ENCODE peak calls at places on chromosomes 6 and 20, in seven cellular contexts. P, N, M, C, J, U and D are unnamed samples.

GRCh38 chr6:98539669-98540207 is 294.6 kb upstream of the POU3F2 start:
- DNase-seq in P (no peak), N (no peak), M (no peak), C (no peak), J (no peak), U (no peak), D (no peak)

GRCh38 chr6:4801491-4802118 is 25.4 kb downstream of the CDYL start:
- DNase-seq in P (no peak), N (no peak), M (no peak), C (no peak), J (no peak), U (no peak), D (no peak)

GRCh38 chr6:92231220-92231701 is 1188.1 kb downstream of the EPHA7 start:
- DNase-seq in P (no peak), N (no peak), M (no peak), C (no peak), J (no peak), U (no peak), D (no peak)

GRCh38 chr20:10611357-10611756 is 62.4 kb downstream of the JAG1 start:
- DNase-seq in P (no peak), N (peak; percentile 48), M (peak; percentile 65), C (no peak), J (no peak), U (no peak), D (peak; percentile 59)

GRCh38 chr6:144474290-144474689 is 189.2 kb downstream of the UTRN start:
- DNase-seq in P (no peak), N (no peak), M (no peak), C (no peak), J (no peak), U (no peak), D (no peak)

GRCh38 chr6:167733740-167734661 is 92.7 kb upstream of the AFDN start:
- DNase-seq in P (no peak), N (no peak), M (peak; percentile 71), C (no peak), J (peak; percentile 87), U (no peak), D (no peak)

GRCh38 chr6:145372671-145373123 is 362.6 kb downstream of the EPM2A start:
- DNase-seq in P (no peak), N (no peak), M (no peak), C (no peak), J (no peak), U (no peak), D (no peak)

GRCh38 chr6:91453479-91453878 is 866.6 kb upstream of the MAP3K7 start:
- DNase-seq in P (no peak), N (no peak), M (no peak), C (no peak), J (no peak), U (no peak), D (no peak)

GRCh38 chr20:836188-836587 is 2.7 kb downstream of the FAM110A start:
- DNase-seq in P (no peak), N (no peak), M (no peak), C (no peak), J (no peak), U (no peak), D (no peak)

GRCh38 chr20:36950432-36951197 is 893 bp downstream of the SAMHD1 start:
- DNase-seq in P (peak; percentile 31), N (peak; percentile 47), M (peak; percentile 50), C (peak; percentile 62), J (no peak), U (peak; percentile 80), D (peak; percentile 52)

GRCh38 chr6:33273129-33273923 is 1.5 kb downstream of the RPS18 start:
- DNase-seq in P (no peak), N (no peak), M (no peak), C (no peak), J (no peak), U (no peak), D (no peak)

GRCh38 chr6:169778646-169779045 is 27.2 kb downstream of the ERMARD start:
- DNase-seq in P (peak; percentile 10), N (no peak), M (no peak), C (no peak), J (no peak), U (no peak), D (no peak)

GRCh38 chr20:46699651-46700359 is 9.6 kb upstream of the SLC2A10 start:
- DNase-seq in P (no peak), N (no peak), M (no peak), C (no peak), J (no peak), U (no peak), D (no peak)

GRCh38 chr6:28322661-28323060 is 13.3 kb downstream of the ZSCAN31 start:
- DNase-seq in P (no peak), N (no peak), M (no peak), C (no peak), J (no peak), U (no peak), D (no peak)

GRCh38 chr6:118581489-118581959 is 33.4 kb downstream of the PLN start:
- DNase-seq in P (no peak), N (no peak), M (no peak), C (no peak), J (no peak), U (no peak), D (no peak)

DNA sequence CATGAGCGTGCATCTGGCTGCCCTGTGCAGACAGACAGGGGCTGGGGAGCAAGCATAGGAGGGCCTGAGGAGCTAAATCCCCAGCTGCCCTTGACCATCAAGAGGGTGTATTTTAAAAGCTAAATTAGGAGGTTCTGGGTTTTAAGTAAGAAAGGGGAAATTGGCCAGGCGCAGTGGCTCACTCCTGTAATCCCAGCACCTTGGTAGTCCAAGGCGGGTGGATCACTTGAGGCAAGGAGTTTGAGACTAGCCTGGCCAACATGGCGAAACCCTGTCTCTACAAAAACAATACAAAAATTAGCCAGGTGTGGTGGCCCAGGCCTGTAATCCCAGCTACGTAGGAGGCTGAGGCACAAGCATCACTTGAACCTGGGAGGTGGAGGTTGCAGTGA is 27.8 kb downstream of the SERPINB6 start:
- DNase-seq in P (peak; percentile 21), N (no peak), M (peak; percentile 9), C (no peak), J (no peak), U (no peak), D (no peak)
- H3K4me3 ChIP-seq in P (no peak overlapping the region), N (no peak overlapping the region), M (no peak overlapping the region), C (no peak overlapping the region), J (no peak overlapping the region), U (no peak overlapping the region), D (no peak overlapping the region)

GRCh38 chr20:47814632-47815415 is 29.5 kb upstream of the SULF2 start:
- DNase-seq in P (no peak), N (no peak), M (no peak), C (no peak), J (no peak), U (no peak), D (no peak)
- TF ChIP-seq CTCF in P (no peak), N (no peak), M (no peak), C (no peak), J (no peak), U (no peak), D (no peak)

DNA sequence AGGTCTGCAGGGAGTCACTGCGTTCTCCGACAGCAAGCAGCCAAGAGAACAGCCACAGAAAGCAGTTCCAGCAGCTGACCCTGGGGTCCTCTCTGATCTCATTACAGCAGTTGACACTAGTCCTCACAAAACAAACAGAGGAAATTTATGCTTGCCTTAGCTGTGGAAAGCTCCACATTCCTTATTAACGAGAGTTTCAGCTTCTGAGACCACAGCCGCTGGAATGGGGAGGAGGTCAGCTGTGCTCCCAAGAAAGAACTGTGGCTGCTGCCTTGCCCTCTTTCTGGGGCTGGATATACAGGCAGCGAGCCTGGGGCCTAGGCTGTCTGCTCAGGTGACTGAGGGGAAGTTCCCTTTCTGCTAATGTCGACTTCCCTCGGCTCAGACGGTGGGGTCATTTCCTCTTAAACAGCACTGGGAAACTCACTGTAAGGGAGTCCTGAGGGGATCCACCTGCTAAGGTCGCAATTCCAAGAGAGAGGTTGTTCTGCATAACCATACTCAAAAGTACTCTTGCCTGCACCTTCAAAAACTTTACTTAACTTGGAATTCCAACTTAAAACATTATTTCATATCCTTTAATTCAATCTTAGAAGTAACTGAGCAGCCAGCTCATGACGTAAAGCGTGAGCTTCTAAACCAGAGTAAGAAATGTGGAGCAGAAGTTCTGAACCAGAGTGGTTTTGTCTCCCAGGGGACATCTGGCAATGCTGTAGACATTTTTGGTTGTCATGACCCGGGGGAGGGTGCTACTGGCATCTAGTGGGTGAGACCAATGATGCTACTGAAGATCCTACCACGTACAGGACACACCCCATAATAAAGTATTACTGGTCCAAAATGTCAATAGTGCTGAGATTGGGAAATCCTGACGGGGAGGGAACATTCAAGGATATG is 80.3 kb downstream of the BACH2 start:
- DNase-seq in P (no peak), N (no peak), M (peak; percentile 26), C (peak; percentile 50), J (no peak), U (peak; percentile 50), D (no peak)
- H3K4me1 ChIP-seq in P (peaks cover 17% of the 10 kb centered on the region), N (peaks cover 34% of the 10 kb centered on the region), M (peaks cover 16% of the 10 kb centered on the region), C (peaks cover 8% of the 10 kb centered on the region), J (no peaks in the 10 kb centered on the region), U (peaks cover 32% of the 10 kb centered on the region), D (peaks cover 40% of the 10 kb centered on the region)

GRCh38 chr20:44552950-44553908 is 29.1 kb upstream of the PKIG start:
- DNase-seq in P (peak; percentile 74), N (no peak), M (no peak), C (no peak), J (no peak), U (no peak), D (no peak)
- H3K4me3 ChIP-seq in P (no peak overlapping the region), N (no peak overlapping the region), M (no peak overlapping the region), C (no peak overlapping the region), J (no peak overlapping the region), U (no peak overlapping the region), D (no peak overlapping the region)

DNA sequence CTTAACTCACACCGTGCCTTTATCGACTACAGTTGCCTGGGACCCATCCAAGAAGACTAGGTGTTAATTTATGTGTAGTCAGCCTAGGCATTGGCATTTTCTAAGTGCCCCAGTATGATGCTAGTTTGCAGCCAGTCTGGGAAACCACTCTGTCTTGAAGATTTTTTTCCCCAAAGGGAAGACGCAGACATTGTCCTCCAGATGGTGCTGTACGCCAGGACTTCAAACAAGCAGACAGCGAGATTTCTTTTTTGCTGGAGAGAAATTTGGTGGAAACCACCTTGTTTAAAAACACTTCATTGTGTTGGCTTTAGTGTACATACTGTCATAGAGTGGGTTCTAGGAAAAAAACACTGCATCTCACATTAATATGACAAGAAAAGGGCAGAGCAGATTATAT is 30.0 kb downstream of the ALDH5A1 start:
- DNase-seq in P (no peak), N (no peak), M (peak; percentile 30), C (no peak), J (no peak), U (no peak), D (no peak)
- TF ChIP-seq CTCF in P (no peak), N (peak; percentile 8), M (no peak), C (no peak), J (no peak), U (no peak), D (no peak)

GRCh38 chr6:6707143-6707542 is 118.6 kb downstream of the LY86 start:
- DNase-seq in P (no peak), N (no peak), M (no peak), C (no peak), J (no peak), U (no peak), D (no peak)

GRCh38 chr6:6701864-6702263 is 113.3 kb downstream of the LY86 start:
- DNase-seq in P (no peak), N (no peak), M (no peak), C (peak; percentile 77), J (no peak), U (no peak), D (no peak)

GRCh38 chr6:6703720-6704422 is 115.4 kb downstream of the LY86 start:
- DNase-seq in P (no peak), N (no peak), M (no peak), C (peak; percentile 88), J (no peak), U (no peak), D (peak; percentile 61)

GRCh38 chr6:6705061-6705425 is 116.5 kb downstream of the LY86 start:
- DNase-seq in P (no peak), N (no peak), M (no peak), C (no peak), J (no peak), U (no peak), D (no peak)

GRCh38 chr6:6704423-6705060 is 116.0 kb downstream of the LY86 start:
- DNase-seq in P (no peak), N (no peak), M (no peak), C (no peak), J (no peak), U (no peak), D (no peak)
- H3K4me1 ChIP-seq in P (peaks cover 4% of the 10 kb centered on the region), N (peaks cover 12% of the 10 kb centered on the region), M (peaks cover 8% of the 10 kb centered on the region), C (peaks cover 33% of the 10 kb centered on the region), J (no peaks in the 10 kb centered on the region), U (peaks cover 54% of the 10 kb centered on the region), D (peaks cover 5% of the 10 kb centered on the region)